ENCODE peak calls at places on chromosomes 1 and 21, in nine cellular contexts. One of them, this sample, is unnamed.

GRCh38 chr1:152817309-152817708 is 5.5 kb downstream of the LCE1B start:
- DNase-seq in cerebellar cortex: no peak
- DNase-seq in Caki2: no peak
- DNase-seq in iPS-NIHi11: no peak
- DNase-seq in NCI-H460: no peak
- DNase-seq in HFFc6: no peak
- DNase-seq in natural killer cell: no peak
- DNase-seq in DMS53: no peak
- DNase-seq in D341Med: no peak
- DNase-seq in this sample: no peak

GRCh38 chr1:31637915-31638673 is 6.6 kb downstream of the PEF1 start:
- DNase-seq in D341Med: no peak
- DNase-seq in Caki2: no peak
- DNase-seq in DMS53: no peak
- DNase-seq in cerebellar cortex: no peak
- DNase-seq in NCI-H460: no peak
- DNase-seq in HFFc6: no peak
- DNase-seq in natural killer cell: no peak
- DNase-seq in iPS-NIHi11: no peak
- DNase-seq in this sample: no peak

GRCh38 chr1:54309631-54310366 is 96.4 kb downstream of the SSBP3 start:
- DNase-seq in DMS53: no peak
- DNase-seq in natural killer cell: no peak
- DNase-seq in NCI-H460: no peak
- DNase-seq in iPS-NIHi11: no peak
- DNase-seq in cerebellar cortex: peak
- DNase-seq in HFFc6: no peak
- DNase-seq in D341Med: peak
- DNase-seq in Caki2: no peak
- DNase-seq in this sample: no peak

GRCh38 chr1:119544165-119544762 is 37.3 kb downstream of the HSD3B1 start:
- DNase-seq in cerebellar cortex: peak
- DNase-seq in Caki2: no peak
- DNase-seq in DMS53: peak
- DNase-seq in D341Med: no peak
- DNase-seq in iPS-NIHi11: peak
- DNase-seq in NCI-H460: no peak
- DNase-seq in HFFc6: no peak
- DNase-seq in natural killer cell: no peak
- DNase-seq in this sample: no peak

GRCh38 chr1:19344372-19344810 is 32.3 kb downstream of the SLC66A1 start:
- DNase-seq in NCI-H460: peak
- DNase-seq in cerebellar cortex: peak
- DNase-seq in iPS-NIHi11: peak
- DNase-seq in HFFc6: no peak
- DNase-seq in Caki2: peak
- DNase-seq in D341Med: peak
- DNase-seq in natural killer cell: peak
- DNase-seq in DMS53: peak
- DNase-seq in this sample: peak

GRCh38 chr1:68234094-68234493 is 1.8 kb upstream of the WLS start:
- DNase-seq in natural killer cell: no peak
- DNase-seq in cerebellar cortex: no peak
- DNase-seq in D341Med: no peak
- DNase-seq in iPS-NIHi11: no peak
- DNase-seq in NCI-H460: no peak
- DNase-seq in DMS53: peak
- DNase-seq in HFFc6: no peak
- DNase-seq in Caki2: no peak
- DNase-seq in this sample: no peak

GRCh38 chr1:173868266-173869107 is at the start of gene ZBTB37:
- DNase-seq in DMS53: peak
- DNase-seq in HFFc6: no peak
- DNase-seq in D341Med: peak
- DNase-seq in Caki2: peak
- DNase-seq in natural killer cell: peak
- DNase-seq in iPS-NIHi11: peak
- DNase-seq in NCI-H460: peak
- DNase-seq in cerebellar cortex: peak
- DNase-seq in this sample: peak

GRCh38 chr1:84758968-84759491 is 68.8 kb upstream of the SSX2IP start:
- DNase-seq in HFFc6: peak
- DNase-seq in natural killer cell: no peak
- DNase-seq in NCI-H460: no peak
- DNase-seq in D341Med: no peak
- DNase-seq in iPS-NIHi11: no peak
- DNase-seq in Caki2: no peak
- DNase-seq in DMS53: no peak
- DNase-seq in cerebellar cortex: peak
- DNase-seq in this sample: no peak

GRCh38 chr1:37741130-37741529 is 23.8 kb downstream of the EPHA10 start:
- DNase-seq in iPS-NIHi11: no peak
- DNase-seq in DMS53: no peak
- DNase-seq in cerebellar cortex: no peak
- DNase-seq in HFFc6: no peak
- DNase-seq in D341Med: peak
- DNase-seq in natural killer cell: no peak
- DNase-seq in NCI-H460: no peak
- DNase-seq in Caki2: no peak
- DNase-seq in this sample: no peak

GRCh38 chr1:110765640-110766335 is 91.0 kb upstream of the KCNA3 start:
- DNase-seq in cerebellar cortex: peak
- DNase-seq in Caki2: peak
- DNase-seq in HFFc6: peak
- DNase-seq in iPS-NIHi11: peak
- DNase-seq in NCI-H460: peak
- DNase-seq in D341Med: peak
- DNase-seq in natural killer cell: no peak
- DNase-seq in DMS53: peak
- DNase-seq in this sample: no peak

GRCh38 chr1:167272375-167272957 is 51.8 kb downstream of the POU2F1 start:
- DNase-seq in Caki2: no peak
- DNase-seq in iPS-NIHi11: no peak
- DNase-seq in HFFc6: no peak
- DNase-seq in NCI-H460: no peak
- DNase-seq in D341Med: no peak
- DNase-seq in natural killer cell: no peak
- DNase-seq in cerebellar cortex: no peak
- DNase-seq in DMS53: no peak
- DNase-seq in this sample: no peak

GRCh38 chr1:113811353-113811887 is 856 bp downstream of the RSBN1 start:
- DNase-seq in DMS53: peak
- DNase-seq in D341Med: peak
- DNase-seq in HFFc6: no peak
- DNase-seq in NCI-H460: no peak
- DNase-seq in Caki2: peak
- DNase-seq in cerebellar cortex: peak
- DNase-seq in natural killer cell: peak
- DNase-seq in iPS-NIHi11: peak
- DNase-seq in this sample: no peak

GRCh38 chr1:17704176-17704575 is 51.0 kb upstream of the ACTL8 start:
- DNase-seq in D341Med: no peak
- DNase-seq in natural killer cell: no peak
- DNase-seq in cerebellar cortex: no peak
- DNase-seq in NCI-H460: no peak
- DNase-seq in iPS-NIHi11: no peak
- DNase-seq in Caki2: no peak
- DNase-seq in DMS53: no peak
- DNase-seq in HFFc6: no peak
- DNase-seq in this sample: no peak

GRCh38 chr1:154877370-154877974 is 7.4 kb upstream of the KCNN3 start:
- DNase-seq in DMS53: peak
- DNase-seq in NCI-H460: peak
- DNase-seq in D341Med: no peak
- DNase-seq in Caki2: peak
- DNase-seq in iPS-NIHi11: no peak
- DNase-seq in cerebellar cortex: no peak
- DNase-seq in HFFc6: no peak
- DNase-seq in natural killer cell: no peak
- DNase-seq in this sample: no peak

GRCh38 chr1:205689479-205689878 is 9.2 kb upstream of the SLC45A3 start:
- DNase-seq in natural killer cell: no peak
- DNase-seq in Caki2: no peak
- DNase-seq in DMS53: no peak
- DNase-seq in iPS-NIHi11: peak
- DNase-seq in cerebellar cortex: no peak
- DNase-seq in NCI-H460: no peak
- DNase-seq in HFFc6: no peak
- DNase-seq in D341Med: peak
- DNase-seq in this sample: no peak

GRCh38 chr1:81452693-81453344 is 347.9 kb upstream of the ADGRL2 start:
- DNase-seq in HFFc6: no peak
- DNase-seq in NCI-H460: no peak
- DNase-seq in D341Med: no peak
- DNase-seq in iPS-NIHi11: no peak
- DNase-seq in DMS53: no peak
- DNase-seq in natural killer cell: no peak
- DNase-seq in Caki2: no peak
- DNase-seq in cerebellar cortex: no peak
- DNase-seq in this sample: no peak

GRCh38 chr1:32241011-32241763 is 5.8 kb upstream of the FAM167B start:
- DNase-seq in HFFc6: peak
- DNase-seq in natural killer cell: peak
- DNase-seq in NCI-H460: no peak
- DNase-seq in iPS-NIHi11: peak
- DNase-seq in DMS53: peak
- DNase-seq in D341Med: peak
- DNase-seq in Caki2: no peak
- DNase-seq in cerebellar cortex: no peak
- DNase-seq in this sample: peak

GRCh38 chr1:9724706-9725476 is 73.4 kb downstream of the PIK3CD start:
- DNase-seq in cerebellar cortex: peak
- DNase-seq in DMS53: peak
- DNase-seq in D341Med: peak
- DNase-seq in natural killer cell: peak
- DNase-seq in iPS-NIHi11: peak
- DNase-seq in HFFc6: peak
- DNase-seq in NCI-H460: peak
- DNase-seq in Caki2: no peak
- DNase-seq in this sample: peak

GRCh38 chr21:19603011-19603593 is 1199.5 kb upstream of the TMPRSS15 start:
- DNase-seq in Caki2: peak
- DNase-seq in D341Med: no peak
- DNase-seq in natural killer cell: no peak
- DNase-seq in HFFc6: no peak
- DNase-seq in iPS-NIHi11: no peak
- DNase-seq in NCI-H460: no peak
- DNase-seq in cerebellar cortex: no peak
- DNase-seq in DMS53: no peak
- DNase-seq in this sample: no peak

GRCh38 chr1:198553017-198553416 is 12.5 kb upstream of the ATP6V1G3 start:
- DNase-seq in cerebellar cortex: no peak
- DNase-seq in D341Med: no peak
- DNase-seq in NCI-H460: no peak
- DNase-seq in iPS-NIHi11: no peak
- DNase-seq in HFFc6: no peak
- DNase-seq in natural killer cell: no peak
- DNase-seq in Caki2: no peak
- DNase-seq in DMS53: no peak
- DNase-seq in this sample: no peak

GRCh38 chr1:161119379-161120061 is 1.6 kb downstream of the NIT1 start:
- DNase-seq in Caki2: peak
- DNase-seq in iPS-NIHi11: peak
- DNase-seq in HFFc6: peak
- DNase-seq in NCI-H460: peak
- DNase-seq in DMS53: peak
- DNase-seq in natural killer cell: peak
- DNase-seq in cerebellar cortex: peak
- DNase-seq in D341Med: peak
- DNase-seq in this sample: no peak

GRCh38 chr1:181113061-181113695 is 24.7 kb downstream of the IER5 start:
- DNase-seq in Caki2: peak
- DNase-seq in cerebellar cortex: no peak
- DNase-seq in D341Med: no peak
- DNase-seq in iPS-NIHi11: no peak
- DNase-seq in natural killer cell: no peak
- DNase-seq in HFFc6: peak
- DNase-seq in DMS53: peak
- DNase-seq in NCI-H460: no peak
- DNase-seq in this sample: no peak

GRCh38 chr21:42063578-42064521 is 7.3 kb upstream of the UMODL1 start:
- DNase-seq in HFFc6: no peak
- DNase-seq in cerebellar cortex: no peak
- DNase-seq in D341Med: no peak
- DNase-seq in iPS-NIHi11: no peak
- DNase-seq in natural killer cell: no peak
- DNase-seq in Caki2: no peak
- DNase-seq in DMS53: peak
- DNase-seq in NCI-H460: no peak
- DNase-seq in this sample: no peak

GRCh38 chr1:208312706-208313105 is 68.5 kb upstream of the PLXNA2 start:
- DNase-seq in Caki2: no peak
- DNase-seq in cerebellar cortex: no peak
- DNase-seq in iPS-NIHi11: no peak
- DNase-seq in natural killer cell: no peak
- DNase-seq in HFFc6: no peak
- DNase-seq in D341Med: no peak
- DNase-seq in DMS53: no peak
- DNase-seq in NCI-H460: no peak
- DNase-seq in this sample: no peak

GRCh38 chr1:109783436-109783835 is 19.7 kb upstream of the EPS8L3 start:
- DNase-seq in DMS53: no peak
- DNase-seq in NCI-H460: peak
- DNase-seq in natural killer cell: no peak
- DNase-seq in Caki2: peak
- DNase-seq in HFFc6: peak
- DNase-seq in iPS-NIHi11: peak
- DNase-seq in D341Med: no peak
- DNase-seq in cerebellar cortex: peak
- DNase-seq in this sample: peak

GRCh38 chr1:199449681-199450080 is 577.8 kb upstream of the NR5A2 start:
- DNase-seq in Caki2: no peak
- DNase-seq in cerebellar cortex: no peak
- DNase-seq in HFFc6: no peak
- DNase-seq in D341Med: no peak
- DNase-seq in natural killer cell: no peak
- DNase-seq in NCI-H460: no peak
- DNase-seq in DMS53: no peak
- DNase-seq in iPS-NIHi11: no peak
- DNase-seq in this sample: no peak

GRCh38 chr1:69258842-69259241 is 308.9 kb upstream of the LRRC7 start:
- DNase-seq in Caki2: no peak
- DNase-seq in natural killer cell: no peak
- DNase-seq in HFFc6: no peak
- DNase-seq in cerebellar cortex: no peak
- DNase-seq in D341Med: no peak
- DNase-seq in iPS-NIHi11: no peak
- DNase-seq in DMS53: peak
- DNase-seq in NCI-H460: no peak
- DNase-seq in this sample: no peak

GRCh38 chr1:6954596-6954995 is 169.3 kb downstream of the CAMTA1 start:
- DNase-seq in Caki2: no peak
- DNase-seq in cerebellar cortex: no peak
- DNase-seq in natural killer cell: no peak
- DNase-seq in D341Med: no peak
- DNase-seq in iPS-NIHi11: no peak
- DNase-seq in DMS53: no peak
- DNase-seq in NCI-H460: no peak
- DNase-seq in HFFc6: no peak
- DNase-seq in this sample: no peak

GRCh38 chr1:165129568-165130164 is 226.8 kb downstream of the LMX1A start:
- DNase-seq in NCI-H460: peak
- DNase-seq in cerebellar cortex: peak
- DNase-seq in Caki2: peak
- DNase-seq in D341Med: peak
- DNase-seq in natural killer cell: no peak
- DNase-seq in iPS-NIHi11: peak
- DNase-seq in DMS53: peak
- DNase-seq in HFFc6: peak
- DNase-seq in this sample: peak

GRCh38 chr1:179034720-179035119 is 9.0 kb downstream of the FAM20B start:
- DNase-seq in cerebellar cortex: no peak
- DNase-seq in HFFc6: peak
- DNase-seq in natural killer cell: no peak
- DNase-seq in Caki2: peak
- DNase-seq in DMS53: no peak
- DNase-seq in iPS-NIHi11: no peak
- DNase-seq in D341Med: no peak
- DNase-seq in NCI-H460: no peak
- DNase-seq in this sample: no peak

GRCh38 chr21:30336596-30336995 is 898 bp downstream of the KRTAP27-1 start:
- DNase-seq in DMS53: no peak
- DNase-seq in iPS-NIHi11: no peak
- DNase-seq in D341Med: no peak
- DNase-seq in cerebellar cortex: no peak
- DNase-seq in Caki2: no peak
- DNase-seq in NCI-H460: no peak
- DNase-seq in natural killer cell: no peak
- DNase-seq in HFFc6: no peak
- DNase-seq in this sample: no peak

This sample was measured in left ventricle myocardium inferior.